ENCODE peak calls at places on chromosomes 16 and 17, in nine cellular contexts. B, V, U, O, J, K, R, P and S are unnamed samples.

GRCh38 chr17:4509402-4509801 is 10.7 kb downstream of the SPNS2 start:
- DNase-seq in P (no peak), R (no peak), V (no peak), B (no peak), U (no peak), K (no peak), O (no peak), J (no peak), S (no peak)

GRCh38 chr17:14575349-14575966 is 274.6 kb downstream of the HS3ST3B1 start:
- DNase-seq in J (peak), O (no peak), P (no peak), U (no peak), V (no peak), B (no peak), R (no peak), K (no peak), S (no peak)

GRCh38 chr17:16363749-16364536 is 10.7 kb upstream of the CENPV start:
- DNase-seq in K (no peak), P (peak), U (peak), J (peak), B (peak), O (peak), R (peak), V (peak), S (peak)

GRCh38 chr16:70453891-70454220 is 539 bp upstream of the FCSK start:
- DNase-seq in O (no peak), U (no peak), V (no peak), K (no peak), R (no peak), J (no peak), B (no peak), P (no peak), S (no peak)

GRCh38 chr17:73311781-73312641 is at the start of gene CDC42EP4:
- DNase-seq in R (peak), B (peak), V (peak), J (peak), K (peak), O (peak), U (peak), P (peak), S (peak)

GRCh38 chr17:63032141-63032540 is 66.1 kb downstream of the TANC2 start:
- DNase-seq in R (no peak), K (no peak), O (no peak), P (no peak), B (no peak), V (no peak), U (no peak), J (no peak), S (no peak)

GRCh38 chr17:50052241-50052788 is 3.6 kb upstream of the ITGA3 start:
- DNase-seq in O (no peak), P (no peak), U (no peak), J (no peak), V (no peak), B (no peak), R (no peak), K (no peak), S (no peak)

GRCh38 chr16:57152096-57153093 is 33.4 kb downstream of the PSME3IP1 start:
- DNase-seq in P (no peak), O (no peak), K (no peak), B (no peak), J (no peak), V (no peak), U (no peak), R (no peak), S (no peak)

GRCh38 chr16:30567991-30568638 is 3.4 kb downstream of the ZNF688 start:
- DNase-seq in O (no peak), J (peak), U (no peak), K (peak), B (no peak), V (no peak), P (no peak), R (no peak), S (peak)

GRCh38 chr17:40561871-40562611 is 3.2 kb downstream of the CCR7 start:
- DNase-seq in K (no peak), O (no peak), J (no peak), U (no peak), R (no peak), B (no peak), V (no peak), P (no peak), S (no peak)
- TF ChIP-seq CTCF in K (no peak), O (no peak), J (peak), U (peak), R (no peak), B (no peak), V (no peak), P (no peak), S (peak)

GRCh38 chr16:85441189-85441889 is 171.8 kb upstream of the GSE1 start:
- DNase-seq in P (no peak), R (no peak), J (no peak), B (no peak), K (no peak), U (no peak), V (no peak), O (no peak), S (no peak)
- TF ChIP-seq CTCF in P (no peak), R (no peak), J (no peak), B (no peak), K (no peak), U (no peak), V (no peak), O (no peak), S (no peak)

DNA sequence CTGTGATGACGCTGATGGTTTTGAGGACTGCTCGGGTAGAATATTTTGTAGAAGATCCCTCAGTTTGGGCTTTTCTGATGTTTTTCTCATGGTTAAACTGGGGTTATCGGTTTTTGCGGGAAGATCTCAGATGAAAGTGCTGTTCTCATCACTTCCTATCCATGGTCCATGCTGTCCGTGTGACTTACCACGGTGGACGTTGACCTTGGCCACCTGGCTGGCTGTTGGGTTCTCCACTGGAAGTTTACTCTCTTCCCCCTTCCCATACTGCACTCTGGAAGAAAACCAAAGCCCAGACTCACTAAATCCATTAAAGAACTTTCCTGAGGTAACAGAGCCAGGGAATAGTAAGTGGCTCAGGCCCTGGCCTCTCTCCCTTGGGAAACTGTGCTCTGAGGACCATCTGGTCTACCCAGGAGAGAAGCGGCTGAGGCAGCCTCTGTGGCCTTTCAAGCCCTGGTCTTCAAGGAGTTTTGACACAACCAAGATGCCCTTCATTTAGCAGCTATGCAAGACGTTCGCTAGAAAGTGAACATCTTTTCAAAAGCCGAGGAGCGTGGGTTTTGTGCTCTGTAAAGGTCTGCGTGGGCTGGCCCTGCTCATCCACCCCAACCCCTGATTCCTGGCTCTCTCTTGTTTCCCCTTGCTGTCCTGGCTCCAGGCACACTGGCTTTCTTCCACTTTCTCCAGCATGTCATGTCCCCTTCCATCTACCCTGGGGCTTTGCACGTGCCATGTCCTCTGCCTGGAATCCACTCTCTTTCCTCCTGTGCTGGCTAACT is 43.1 kb downstream of the IRF8 start:
- DNase-seq in P (no peak), K (no peak), B (no peak), J (no peak), U (no peak), R (no peak), O (no peak), V (no peak), S (no peak)
- TF ChIP-seq CTCF in P (no peak), K (no peak), B (no peak), J (no peak), U (no peak), R (no peak), O (no peak), V (no peak), S (no peak)

DNA sequence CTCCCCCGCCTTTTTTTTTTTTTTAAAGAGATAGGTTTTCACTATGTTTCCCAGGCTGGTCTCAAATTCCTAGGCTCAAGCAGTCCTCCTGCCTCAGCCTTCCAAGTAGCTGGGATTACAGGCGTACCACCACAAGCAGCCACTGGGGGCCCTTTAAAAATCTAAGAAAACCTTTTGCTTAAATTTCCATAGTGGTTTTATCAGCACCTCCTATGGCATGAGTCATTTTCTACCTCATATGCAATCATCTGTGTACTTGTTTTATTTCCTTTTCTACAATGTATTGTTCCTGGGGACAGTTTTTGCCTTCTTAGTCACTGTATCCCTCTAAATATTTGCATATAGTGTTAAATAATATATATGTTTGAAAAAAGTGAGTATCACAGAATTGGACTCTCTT is 29.2 kb downstream of the GNA13 start:
- DNase-seq in V (no peak), P (no peak), O (peak), U (no peak), R (no peak), B (no peak), K (no peak), J (peak), S (peak)
- TF ChIP-seq CTCF in V (no peak), P (peak), O (peak), U (no peak), R (no peak), B (no peak), K (no peak), J (peak), S (peak)

DNA sequence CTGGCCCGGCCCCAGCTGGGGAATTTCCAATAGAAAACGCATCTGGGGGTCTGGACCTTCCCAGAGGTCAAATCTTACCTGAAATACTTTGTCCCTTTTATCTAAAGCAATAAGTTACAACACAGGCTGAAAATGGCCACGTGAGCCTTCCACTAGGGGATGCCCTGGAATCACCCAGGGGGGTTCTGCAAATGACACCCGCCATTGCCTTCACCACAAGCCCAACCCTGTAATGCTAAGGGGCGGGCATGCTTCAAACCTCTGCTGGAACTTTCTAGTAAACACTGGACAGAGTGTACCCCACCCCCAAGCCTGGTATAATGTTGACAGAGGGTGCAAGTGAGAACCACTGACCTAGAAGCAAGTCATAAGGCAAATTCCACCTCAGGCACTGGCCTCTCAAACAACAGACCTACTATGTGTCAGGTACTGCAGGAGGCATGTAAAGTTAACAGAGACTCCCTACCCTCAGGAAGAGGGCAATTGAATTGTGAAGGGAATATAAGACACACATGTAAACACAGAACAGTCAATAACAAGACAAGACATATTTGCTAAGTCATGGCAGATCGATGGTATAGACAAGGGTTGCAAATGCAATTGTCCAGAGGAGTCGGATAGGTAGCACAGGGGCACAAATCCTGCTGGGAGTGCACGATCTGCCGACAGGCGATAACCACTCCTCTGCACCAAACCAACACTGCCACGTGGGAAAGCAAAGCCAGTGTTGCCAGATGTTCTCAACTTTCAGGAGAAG is 59.0 kb downstream of the ARHGAP17 start:
- DNase-seq in O (no peak), U (no peak), K (no peak), V (no peak), R (no peak), J (no peak), B (no peak), P (no peak), S (no peak)
- TF ChIP-seq CTCF in O (no peak), U (no peak), K (no peak), V (no peak), R (no peak), J (no peak), B (no peak), P (no peak), S (no peak)

DNA sequence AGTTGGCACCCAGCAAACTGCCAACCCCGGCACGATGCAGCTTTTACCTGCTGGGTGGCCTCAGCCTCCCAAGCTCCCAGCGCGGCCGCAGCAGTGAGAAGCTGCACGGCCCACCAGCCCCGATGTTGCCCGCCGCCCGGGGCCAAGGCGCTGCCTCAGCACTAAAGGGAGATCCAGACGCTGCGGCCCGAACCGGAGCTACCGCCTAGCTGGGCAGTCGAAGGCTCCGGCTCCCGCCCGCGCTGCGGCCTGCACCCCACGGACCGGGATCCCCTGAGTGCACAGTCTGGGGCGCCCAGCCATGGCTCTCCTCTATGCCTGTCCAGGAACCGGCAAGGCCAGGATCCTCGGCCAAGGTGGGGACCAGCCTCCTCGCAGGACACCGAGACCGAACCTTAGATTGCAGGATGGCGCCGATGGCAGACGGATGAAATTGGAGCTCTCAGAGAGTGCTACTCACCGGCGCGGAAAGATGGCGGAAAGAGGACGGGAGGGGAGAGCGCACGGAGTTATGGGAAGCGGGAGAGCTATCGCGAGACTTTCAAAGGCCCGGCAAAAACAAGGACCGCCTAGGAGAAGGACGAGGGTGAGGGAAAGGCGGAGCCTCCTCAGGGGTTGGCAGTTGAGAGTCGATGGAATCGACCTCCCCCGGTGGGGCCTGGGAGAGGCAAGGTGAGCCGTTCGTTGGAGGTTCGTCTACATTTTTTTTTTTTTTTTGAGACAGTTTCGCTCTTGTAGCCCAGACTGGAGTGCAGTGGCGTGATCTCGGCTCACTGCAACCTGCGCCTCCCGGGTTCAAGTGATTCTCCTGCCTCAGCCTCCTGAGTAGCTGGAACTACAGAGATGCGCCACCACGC is at the start of gene RPS15A:
- DNase-seq in U (peak), B (peak), K (peak), P (peak), V (peak), R (peak), J (peak), O (peak), S (peak)
- TF ChIP-seq CTCF in U (peak), B (no peak), K (no peak), P (no peak), V (no peak), R (no peak), J (no peak), O (no peak), S (no peak)

DNA sequence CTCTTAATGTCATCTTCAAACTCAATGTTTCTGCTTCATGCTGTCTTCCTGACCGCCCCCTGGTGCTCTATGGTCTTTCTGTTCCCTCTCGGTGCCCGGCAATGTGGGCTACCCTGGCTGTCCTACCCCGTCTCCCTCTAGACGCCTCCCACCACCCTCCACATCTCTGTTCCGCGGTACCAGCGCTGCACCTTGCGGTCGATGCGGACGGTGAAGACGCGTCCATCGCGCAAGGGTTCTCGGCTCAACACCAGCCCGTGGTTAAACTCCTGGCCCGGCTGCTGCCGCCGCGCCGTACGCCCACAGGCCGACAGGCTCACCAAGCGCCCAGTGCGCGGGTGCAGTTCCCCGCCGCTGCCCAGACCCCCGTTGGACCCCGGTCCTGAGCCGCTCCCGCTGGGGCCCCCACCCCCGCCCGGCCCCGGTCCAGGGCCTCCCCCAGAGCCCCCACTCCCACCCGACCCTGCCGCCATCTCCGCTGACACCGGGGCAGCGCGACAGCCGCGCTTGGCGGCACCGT is at the start of gene NEURL4:
- DNase-seq in J (no peak), R (no peak), P (no peak), V (no peak), U (no peak), K (no peak), B (no peak), O (no peak), S (no peak)
- TF ChIP-seq CTCF in J (peak), R (no peak), P (no peak), V (no peak), U (no peak), K (no peak), B (no peak), O (no peak), S (no peak)

DNA sequence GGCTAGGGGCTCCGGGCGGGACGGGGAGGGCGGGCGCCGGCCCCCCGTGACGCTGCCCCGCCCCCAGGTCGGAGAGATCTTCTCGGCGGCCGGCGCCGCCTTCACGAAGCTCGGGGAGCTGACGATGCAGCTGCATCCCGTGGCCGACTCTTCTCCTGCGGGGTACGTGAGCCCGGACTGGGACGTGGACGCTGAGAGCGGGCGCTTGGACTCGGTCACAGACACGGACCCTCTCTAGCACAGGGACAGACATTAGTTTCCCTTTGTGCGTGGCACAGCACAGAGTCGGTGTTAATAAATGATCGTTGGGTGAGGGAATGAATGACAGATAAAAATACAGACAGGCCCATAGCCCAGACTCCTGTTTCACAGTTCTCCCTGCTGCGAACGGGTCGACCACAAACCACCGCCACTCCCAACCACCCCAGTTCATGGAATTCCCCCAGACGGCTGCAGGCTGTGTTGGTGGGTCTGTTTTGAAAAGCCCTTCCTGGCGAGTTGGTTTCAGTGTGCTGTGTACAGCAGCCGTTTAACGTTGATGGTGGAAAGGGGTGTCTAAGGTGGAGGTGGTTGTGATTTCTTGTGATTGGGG is 2.7 kb downstream of the RNASEK start:
- DNase-seq in P (no peak), U (no peak), B (no peak), K (no peak), O (no peak), J (peak), R (no peak), V (no peak), S (peak)
- TF ChIP-seq CTCF in P (no peak), U (no peak), B (no peak), K (no peak), O (peak), J (no peak), R (no peak), V (no peak), S (no peak)

GRCh38 chr16:62225675-62226074 is 189.4 kb upstream of the CDH8 start:
- DNase-seq in J (no peak), B (peak), K (peak), O (peak), U (peak), R (peak), P (no peak), V (peak), S (no peak)
- TF ChIP-seq CTCF in J (peak), B (no peak), K (peak), O (no peak), U (peak), R (peak), P (no peak), V (peak), S (no peak)